ENCODE peak calls at places on chromosomes 13 and 19, in five cellular contexts. O is GM03348, I is HFFc6, Q is EL, T is smooth muscle cell of the brain vasculature. L is an unnamed sample.

GRCh38 chr19:536031-536880 is 4.7 kb downstream of the CDC34 start:
- DNase-seq in O (no peak), I (no peak), Q (no peak), T (no peak), L (no peak)

GRCh38 chr19:33799507-33799906 is 2.8 kb downstream of the KCTD15 start:
- DNase-seq in O (no peak), I (no peak), Q (no peak), T (no peak), L (no peak)

GRCh38 chr19:5349041-5349440 is 8.4 kb upstream of the PTPRS start:
- DNase-seq in O (no peak), I (no peak), Q (no peak), T (no peak), L (no peak)

GRCh38 chr13:98925949-98926348 is 51.9 kb downstream of the DOCK9 start:
- DNase-seq in O (no peak), I (no peak), Q (no peak), T (no peak), L (no peak)

GRCh38 chr13:65166675-65167074 is 2063.5 kb downstream of the PCDH9 start:
- DNase-seq in O (no peak), I (no peak), Q (no peak), T (no peak), L (no peak)

GRCh38 chr13:49524740-49525501 is 29.2 kb downstream of the PHF11 start:
- DNase-seq in O (no peak), I (no peak), Q (no peak), T (no peak), L (no peak)

GRCh38 chr13:68056816-68057710 is 826.9 kb upstream of the PCDH9 start:
- DNase-seq in O (no peak), I (no peak), Q (no peak), T (peak; percentile 17), L (peak; percentile 0)

GRCh38 chr13:26024558-26024957 is 27.3 kb downstream of the SHISA2 start:
- DNase-seq in O (no peak), I (no peak), Q (no peak), T (no peak), L (no peak)

GRCh38 chr13:85935868-85936467 is 136.7 kb upstream of the SLITRK6 start:
- DNase-seq in O (no peak), I (no peak), Q (no peak), T (no peak), L (no peak)

GRCh38 chr13:100330662-100331061 is 241.8 kb downstream of the PCCA start:
- DNase-seq in O (no peak), I (no peak), Q (no peak), T (no peak), L (no peak)

GRCh38 chr13:71015021-71015420 is 852.0 kb downstream of the DACH1 start:
- DNase-seq in O (no peak), I (no peak), Q (no peak), T (no peak), L (no peak)

GRCh38 chr19:55206664-55207500 is 2.4 kb downstream of the PTPRH start:
- DNase-seq in O (peak; percentile 94), I (peak; percentile 77), Q (peak; percentile 95), T (peak; percentile 57), L (peak; percentile 99)

GRCh38 chr13:100517135-100517534 is 71.5 kb downstream of the GGACT start:
- DNase-seq in O (no peak), I (no peak), Q (no peak), T (no peak), L (no peak)

GRCh38 chr13:62960723-62961122 is 1545.1 kb upstream of the PCDH20 start:
- DNase-seq in O (no peak), I (no peak), Q (no peak), T (no peak), L (no peak)

GRCh38 chr19:34837262-34837661 is 64.2 kb upstream of the ZNF599 start:
- DNase-seq in O (no peak), I (no peak), Q (no peak), T (no peak), L (no peak)

GRCh38 chr13:48094404-48094780 is 512 bp downstream of the MED4 start:
- DNase-seq in O (no peak), I (no peak), Q (peak; percentile 8), T (no peak), L (no peak)

GRCh38 chr19:38524994-38525634 is 91.6 kb downstream of the RYR1 start:
- DNase-seq in O (no peak), I (no peak), Q (no peak), T (no peak), L (no peak)

GRCh38 chr13:110044521-110045200 is 258.3 kb upstream of the IRS2 start:
- DNase-seq in O (peak; percentile 72), I (peak; percentile 1), Q (no peak), T (no peak), L (no peak)

GRCh38 chr13:47835470-47836228 is 165.4 kb downstream of the SUCLA2 start:
- DNase-seq in O (no peak), I (no peak), Q (peak; percentile 37), T (no peak), L (no peak)

GRCh38 chr13:91699863-91700262 is 301.4 kb downstream of the GPC5 start:
- DNase-seq in O (no peak), I (no peak), Q (no peak), T (no peak), L (no peak)

GRCh38 chr19:51607077-51607476 is 23.1 kb downstream of the SIGLEC5 start:
- DNase-seq in O (no peak), I (no peak), Q (no peak), T (no peak), L (no peak)

GRCh38 chr13:21074601-21075302 is 13.4 kb upstream of the LATS2 start:
- DNase-seq in O (peak; percentile 45), I (no peak), Q (no peak), T (no peak), L (no peak)

L was measured in hepatic stellate cell.